ENCODE peak calls at places on chromosomes 5 and 9, in seven cellular contexts. Q is fibroblast of lung; H is PC-3; S is CD8-positive, alpha-beta T cell; N is psoas muscle; F is fibroblast of the aortic adventitia; A is lower lobe of right lung. U is an unnamed sample.

GRCh38 chr5:138037271-138037670 is 4.4 kb upstream of the FAM13B start:
- DNase-seq in A (no peak), H (no peak), N (no peak), Q (no peak), F (no peak), S (no peak), U (no peak)

GRCh38 chr9:35603506-35603985 is 1.5 kb upstream of the TESK1 start:
- DNase-seq in Q (peak; percentile 91), F (peak; percentile 90), N (peak; percentile 87), H (peak; percentile 30), A (peak; percentile 66), S (no peak), U (no peak)

GRCh38 chr9:37705787-37706186 is 47.8 kb upstream of the TRMT10B start:
- DNase-seq in A (no peak), S (no peak), F (no peak), Q (no peak), N (no peak), H (no peak), U (no peak)

GRCh38 chr5:137997726-137998213 is 35.1 kb downstream of the FAM13B start:
- DNase-seq in A (no peak), N (no peak), S (no peak), H (peak; percentile 45), F (no peak), Q (peak; percentile 27), U (peak; percentile 44)

GRCh38 chr5:72018158-72018803 is 89.0 kb upstream of the MAP1B start:
- DNase-seq in A (peak; percentile 47), S (peak; percentile 56), N (peak; percentile 24), Q (peak; percentile 66), H (peak; percentile 74), F (peak; percentile 32), U (no peak)

GRCh38 chr5:31237159-31237558 is 43.7 kb downstream of the CDH6 start:
- DNase-seq in H (peak; percentile 14), S (no peak), A (no peak), N (no peak), F (peak; percentile 35), Q (peak; percentile 16), U (no peak)

GRCh38 chr9:91935805-91936204 is 14.2 kb downstream of the ROR2 start:
- DNase-seq in N (no peak), F (no peak), H (no peak), S (no peak), Q (no peak), A (no peak), U (no peak)

GRCh38 chr9:72030762-72031161 is 29.7 kb downstream of the C9orf57 start:
- DNase-seq in H (no peak), F (no peak), N (no peak), Q (no peak), S (no peak), A (no peak), U (no peak)

GRCh38 chr9:70510157-70510770 is 95.8 kb upstream of the KLF9 start:
- DNase-seq in H (no peak), N (peak; percentile 36), S (peak; percentile 13), A (peak; percentile 59), Q (no peak), F (no peak), U (no peak)

GRCh38 chr5:115262405-115263247 is at the start of gene PGGT1B:
- DNase-seq in H (peak; percentile 63), F (peak; percentile 65), A (peak; percentile 85), Q (peak; percentile 72), S (peak; percentile 65), N (peak; percentile 77), U (peak; percentile 84)

GRCh38 chr5:179227196-179227577 is 118.1 kb downstream of the ADAMTS2 start:
- DNase-seq in H (no peak), A (peak; percentile 20), N (no peak), S (no peak), Q (no peak), F (no peak), U (no peak)

GRCh38 chr5:122156724-122157325 is 27.5 kb downstream of the ZNF474 start:
- DNase-seq in F (peak; percentile 82), N (no peak), H (peak; percentile 51), S (no peak), A (no peak), Q (peak; percentile 77), U (no peak)

GRCh38 chr9:114385412-114386181 is 2.2 kb downstream of the AKNA start:
- DNase-seq in H (peak; percentile 87), Q (peak; percentile 88), S (peak; percentile 87), N (peak; percentile 71), A (peak; percentile 85), F (peak; percentile 69), U (peak; percentile 87)

GRCh38 chr9:7117676-7118561 is 360.1 kb downstream of the KDM4C start:
- DNase-seq in N (no peak), H (peak; percentile 41), S (no peak), A (no peak), F (peak; percentile 77), Q (peak; percentile 51), U (peak; percentile 44)

GRCh38 chr5:66551920-66552319 is 44.3 kb upstream of the MAST4 start:
- DNase-seq in F (peak; percentile 47), S (no peak), N (no peak), Q (no peak), A (no peak), H (no peak), U (no peak)

GRCh38 chr9:91758491-91758981 is 191.5 kb downstream of the ROR2 start:
- DNase-seq in A (no peak), N (no peak), Q (peak; percentile 72), F (peak; percentile 56), H (peak; percentile 46), S (peak; percentile 13), U (peak; percentile 30)

GRCh38 chr9:4164356-4164755 is 135.5 kb downstream of the GLIS3 start:
- DNase-seq in A (no peak), S (no peak), Q (no peak), F (no peak), H (no peak), N (no peak), U (no peak)

DNA sequence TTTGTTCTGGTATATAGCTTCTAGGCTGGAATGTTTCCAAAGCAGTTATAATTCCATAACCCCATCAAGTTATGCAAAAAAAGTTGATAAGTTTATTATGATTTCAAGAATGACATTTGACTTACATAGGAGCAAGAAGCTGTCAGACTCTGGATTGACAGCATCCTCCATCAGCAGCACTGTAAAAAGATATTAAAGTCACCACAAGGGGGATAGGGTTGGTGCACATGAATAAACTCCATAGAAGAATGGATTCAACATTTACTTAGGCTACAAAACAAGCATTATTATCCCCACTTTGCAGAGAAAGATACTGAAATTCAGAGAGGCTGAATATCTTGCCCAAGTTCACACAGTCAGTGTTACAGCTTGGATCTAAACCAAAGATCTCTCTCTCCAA is 208.9 kb upstream of the SLC30A5 start:
- DNase-seq in N (no peak), F (no peak), A (no peak), S (no peak), H (peak; percentile 48), Q (no peak), U (no peak)
- TF ChIP-seq CTCF in N (peak; percentile 28), F (peak; percentile 32), A (no peak), S (peak; percentile 43), H (peak; percentile 57), Q (peak; percentile 37), U (peak; percentile 25)

DNA sequence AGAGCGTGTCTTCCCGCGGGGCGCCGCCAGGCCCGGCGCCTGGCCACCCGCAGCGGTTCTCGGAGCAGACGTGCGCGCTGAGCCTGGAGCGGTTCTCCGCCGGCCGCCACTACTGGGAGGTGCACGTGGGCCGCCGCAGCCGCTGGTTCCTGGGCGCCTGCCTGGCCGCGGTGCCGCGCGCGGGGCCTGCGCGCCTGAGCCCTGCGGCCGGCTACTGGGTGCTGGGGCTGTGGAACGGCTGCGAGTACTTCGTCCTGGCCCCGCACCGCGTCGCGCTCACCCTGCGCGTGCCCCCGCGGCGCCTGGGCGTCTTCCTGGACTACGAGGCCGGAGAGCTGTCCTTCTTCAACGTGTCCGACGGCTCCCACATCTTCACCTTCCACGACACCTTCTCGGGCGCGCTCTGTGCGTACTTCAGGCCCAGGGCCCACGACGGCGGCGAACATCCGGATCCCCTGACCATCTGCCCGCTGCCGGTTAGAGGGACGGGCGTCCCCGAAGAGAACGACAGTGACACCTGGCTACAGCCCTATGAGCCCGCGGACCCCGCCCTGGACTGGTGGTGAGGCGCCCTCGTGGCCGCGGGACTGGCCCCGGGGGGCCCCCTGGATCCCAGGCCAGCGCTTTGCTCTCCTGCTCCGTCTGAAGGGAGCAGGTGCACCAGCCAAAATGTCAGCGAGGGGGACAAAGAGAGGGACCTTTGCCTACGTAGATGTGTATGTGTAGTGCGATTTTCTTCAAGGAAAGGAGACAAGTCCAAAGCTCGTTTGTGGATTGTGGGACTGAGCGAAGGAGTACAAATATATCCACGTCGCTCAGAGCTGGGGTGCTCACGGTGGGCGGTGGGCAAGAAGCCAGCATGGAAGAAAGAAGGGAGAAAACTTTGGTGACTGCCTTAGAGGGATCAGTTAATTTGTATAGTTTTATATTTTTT is 19.5 kb downstream of the BTNL9 start:
- DNase-seq in A (no peak), H (no peak), S (no peak), F (no peak), N (no peak), Q (no peak), U (no peak)
- H3K4me3 ChIP-seq in A (no peak overlapping the region), H (no peak overlapping the region), S (no peak overlapping the region), F (no peak overlapping the region), N (no peak overlapping the region), Q (no peak overlapping the region), U (no peak overlapping the region)

DNA sequence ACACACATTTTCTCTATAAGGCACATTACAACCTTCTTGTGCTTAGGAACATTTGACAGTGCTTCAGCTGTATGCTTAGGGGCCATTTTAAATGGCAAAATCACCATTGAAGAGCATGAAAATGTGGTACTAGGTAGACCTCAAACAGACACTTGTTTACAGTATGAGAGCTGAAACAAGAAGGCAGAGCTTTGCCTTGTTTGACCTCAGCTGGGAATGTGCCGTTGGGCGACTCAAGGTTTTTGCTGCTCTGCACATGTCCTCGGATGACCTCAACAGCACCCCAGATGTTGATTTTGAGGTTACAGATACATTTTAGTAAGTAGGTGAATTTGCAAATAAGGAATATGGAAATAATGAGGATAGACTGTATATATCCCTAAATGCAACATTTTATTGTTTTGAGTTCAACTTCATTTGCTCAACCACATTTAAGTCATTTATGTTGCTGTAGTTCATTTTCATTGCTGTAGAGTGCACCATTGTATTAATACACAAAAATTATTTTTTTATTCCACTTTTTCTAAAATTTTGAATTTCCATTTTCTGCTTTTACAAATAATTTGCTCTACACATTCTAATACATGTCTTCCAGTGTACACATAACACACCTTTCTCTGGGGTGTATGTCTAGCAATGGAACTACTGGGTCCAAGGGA is 206.8 kb downstream of the NR3C1 start:
- DNase-seq in N (no peak), Q (peak; percentile 27), S (no peak), A (no peak), F (no peak), H (no peak), U (no peak)
- TF ChIP-seq CTCF in N (no peak), Q (peak; percentile 21), S (peak; percentile 30), A (no peak), F (no peak), H (peak; percentile 37), U (no peak)

GRCh38 chr5:36300927-36301540 is 668 bp downstream of the RANBP3L start:
- DNase-seq in N (no peak), S (no peak), F (peak; percentile 15), A (no peak), H (peak; percentile 76), Q (no peak), U (no peak)

GRCh38 chr5:36297653-36298052 is 4.0 kb downstream of the RANBP3L start:
- DNase-seq in H (no peak), S (no peak), A (no peak), Q (no peak), N (no peak), F (no peak), U (no peak)

GRCh38 chr5:36301858-36302603 is at the start of gene RANBP3L:
- DNase-seq in N (no peak), A (no peak), Q (peak; percentile 86), H (peak; percentile 36), F (peak; percentile 34), S (no peak), U (no peak)

GRCh38 chr5:36298546-36298945 is 3.2 kb downstream of the RANBP3L start:
- DNase-seq in A (no peak), H (no peak), F (peak; percentile 30), Q (peak; percentile 31), S (no peak), N (no peak), U (no peak)

GRCh38 chr5:36300181-36300926 is 1.3 kb downstream of the RANBP3L start:
- DNase-seq in F (no peak), S (no peak), H (no peak), N (no peak), A (no peak), Q (peak; percentile 54), U (no peak)
- H3K4me3 ChIP-seq in F (no peak overlapping the region), S (no peak overlapping the region), H (no peak overlapping the region), N (no peak overlapping the region), A (peak overlapping the region; percentile 37), Q (no peak overlapping the region), U (no peak overlapping the region)

U was measured in GM06990.